ENCODE peak calls at places on chromosomes 1 and 21, in eight cellular contexts. One of them, this sample, is unnamed.

GRCh38 chr1:228268891-228269285 is 61.0 kb downstream of the OBSCN start:
- DNase-seq in thoracic aorta: no peak
- DNase-seq in AG09319: no peak
- DNase-seq in HT1080: no peak
- DNase-seq in activated gamma-delta T cell treated with anti-CD3 and anti-CD28 coated beads, Interleukin-2, amount 50 U/mL, for 16 hours: no peak
- DNase-seq in cardiac muscle cell: no peak
- DNase-seq in stimulated activated CD4-positive, alpha-beta T cell treated with anti-CD3 and anti-CD28 coated beads, TNF-alpha, amount 100 ng/mL, for 1 hour: no peak
- DNase-seq in esophagus squamous epithelium: no peak
- DNase-seq in this sample: peak

GRCh38 chr1:206685749-206686485 is 1.2 kb downstream of the MAPKAPK2 start:
- DNase-seq in HT1080: peak
- DNase-seq in esophagus squamous epithelium: no peak
- DNase-seq in thoracic aorta: no peak
- DNase-seq in AG09319: peak
- DNase-seq in stimulated activated CD4-positive, alpha-beta T cell treated with anti-CD3 and anti-CD28 coated beads, TNF-alpha, amount 100 ng/mL, for 1 hour: no peak
- DNase-seq in activated gamma-delta T cell treated with anti-CD3 and anti-CD28 coated beads, Interleukin-2, amount 50 U/mL, for 16 hours: no peak
- DNase-seq in cardiac muscle cell: peak
- DNase-seq in this sample: no peak

GRCh38 chr1:57966751-57967406 is 543.0 kb upstream of the DAB1 start:
- DNase-seq in thoracic aorta: no peak
- DNase-seq in cardiac muscle cell: no peak
- DNase-seq in stimulated activated CD4-positive, alpha-beta T cell treated with anti-CD3 and anti-CD28 coated beads, TNF-alpha, amount 100 ng/mL, for 1 hour: no peak
- DNase-seq in AG09319: no peak
- DNase-seq in HT1080: peak
- DNase-seq in esophagus squamous epithelium: no peak
- DNase-seq in activated gamma-delta T cell treated with anti-CD3 and anti-CD28 coated beads, Interleukin-2, amount 50 U/mL, for 16 hours: no peak
- DNase-seq in this sample: peak

GRCh38 chr21:38322551-38322950 is 65.8 kb downstream of the KCNJ15 start:
- DNase-seq in esophagus squamous epithelium: no peak
- DNase-seq in thoracic aorta: no peak
- DNase-seq in cardiac muscle cell: no peak
- DNase-seq in activated gamma-delta T cell treated with anti-CD3 and anti-CD28 coated beads, Interleukin-2, amount 50 U/mL, for 16 hours: no peak
- DNase-seq in AG09319: no peak
- DNase-seq in stimulated activated CD4-positive, alpha-beta T cell treated with anti-CD3 and anti-CD28 coated beads, TNF-alpha, amount 100 ng/mL, for 1 hour: no peak
- DNase-seq in HT1080: no peak
- DNase-seq in this sample: no peak

GRCh38 chr1:46948629-46949282 is 7.5 kb upstream of the CYP4A11 start:
- DNase-seq in HT1080: peak
- DNase-seq in stimulated activated CD4-positive, alpha-beta T cell treated with anti-CD3 and anti-CD28 coated beads, TNF-alpha, amount 100 ng/mL, for 1 hour: no peak
- DNase-seq in AG09319: no peak
- DNase-seq in activated gamma-delta T cell treated with anti-CD3 and anti-CD28 coated beads, Interleukin-2, amount 50 U/mL, for 16 hours: no peak
- DNase-seq in esophagus squamous epithelium: no peak
- DNase-seq in cardiac muscle cell: peak
- DNase-seq in thoracic aorta: no peak
- DNase-seq in this sample: no peak

GRCh38 chr1:27525296-27526271 is 35.6 kb upstream of the WASF2 start:
- DNase-seq in HT1080: peak
- DNase-seq in esophagus squamous epithelium: no peak
- DNase-seq in stimulated activated CD4-positive, alpha-beta T cell treated with anti-CD3 and anti-CD28 coated beads, TNF-alpha, amount 100 ng/mL, for 1 hour: peak
- DNase-seq in AG09319: no peak
- DNase-seq in thoracic aorta: no peak
- DNase-seq in activated gamma-delta T cell treated with anti-CD3 and anti-CD28 coated beads, Interleukin-2, amount 50 U/mL, for 16 hours: no peak
- DNase-seq in cardiac muscle cell: peak
- DNase-seq in this sample: peak

GRCh38 chr1:185155600-185156320 is 993 bp downstream of the TRMT1L start:
- DNase-seq in cardiac muscle cell: peak
- DNase-seq in activated gamma-delta T cell treated with anti-CD3 and anti-CD28 coated beads, Interleukin-2, amount 50 U/mL, for 16 hours: no peak
- DNase-seq in HT1080: peak
- DNase-seq in AG09319: no peak
- DNase-seq in stimulated activated CD4-positive, alpha-beta T cell treated with anti-CD3 and anti-CD28 coated beads, TNF-alpha, amount 100 ng/mL, for 1 hour: no peak
- DNase-seq in esophagus squamous epithelium: no peak
- DNase-seq in thoracic aorta: no peak
- DNase-seq in this sample: no peak

GRCh38 chr21:34890724-34891609 is 158.1 kb downstream of the RUNX1 start:
- DNase-seq in cardiac muscle cell: peak
- DNase-seq in thoracic aorta: no peak
- DNase-seq in activated gamma-delta T cell treated with anti-CD3 and anti-CD28 coated beads, Interleukin-2, amount 50 U/mL, for 16 hours: no peak
- DNase-seq in esophagus squamous epithelium: no peak
- DNase-seq in HT1080: no peak
- DNase-seq in AG09319: no peak
- DNase-seq in stimulated activated CD4-positive, alpha-beta T cell treated with anti-CD3 and anti-CD28 coated beads, TNF-alpha, amount 100 ng/mL, for 1 hour: no peak
- DNase-seq in this sample: no peak

GRCh38 chr1:108817016-108817415 is 39.9 kb downstream of the AKNAD1 start:
- DNase-seq in stimulated activated CD4-positive, alpha-beta T cell treated with anti-CD3 and anti-CD28 coated beads, TNF-alpha, amount 100 ng/mL, for 1 hour: no peak
- DNase-seq in HT1080: peak
- DNase-seq in esophagus squamous epithelium: no peak
- DNase-seq in AG09319: no peak
- DNase-seq in cardiac muscle cell: peak
- DNase-seq in thoracic aorta: no peak
- DNase-seq in activated gamma-delta T cell treated with anti-CD3 and anti-CD28 coated beads, Interleukin-2, amount 50 U/mL, for 16 hours: no peak
- DNase-seq in this sample: no peak

GRCh38 chr1:199522936-199523335 is 504.6 kb upstream of the NR5A2 start:
- DNase-seq in thoracic aorta: no peak
- DNase-seq in esophagus squamous epithelium: no peak
- DNase-seq in AG09319: no peak
- DNase-seq in cardiac muscle cell: no peak
- DNase-seq in activated gamma-delta T cell treated with anti-CD3 and anti-CD28 coated beads, Interleukin-2, amount 50 U/mL, for 16 hours: no peak
- DNase-seq in stimulated activated CD4-positive, alpha-beta T cell treated with anti-CD3 and anti-CD28 coated beads, TNF-alpha, amount 100 ng/mL, for 1 hour: no peak
- DNase-seq in HT1080: no peak
- DNase-seq in this sample: no peak

GRCh38 chr1:18575620-18576019 is 55.0 kb upstream of the PAX7 start:
- DNase-seq in activated gamma-delta T cell treated with anti-CD3 and anti-CD28 coated beads, Interleukin-2, amount 50 U/mL, for 16 hours: peak
- DNase-seq in HT1080: no peak
- DNase-seq in thoracic aorta: no peak
- DNase-seq in AG09319: no peak
- DNase-seq in stimulated activated CD4-positive, alpha-beta T cell treated with anti-CD3 and anti-CD28 coated beads, TNF-alpha, amount 100 ng/mL, for 1 hour: peak
- DNase-seq in cardiac muscle cell: peak
- DNase-seq in esophagus squamous epithelium: no peak
- DNase-seq in this sample: peak

GRCh38 chr1:225482489-225482950 is 54.7 kb upstream of the LBR start:
- DNase-seq in activated gamma-delta T cell treated with anti-CD3 and anti-CD28 coated beads, Interleukin-2, amount 50 U/mL, for 16 hours: no peak
- DNase-seq in stimulated activated CD4-positive, alpha-beta T cell treated with anti-CD3 and anti-CD28 coated beads, TNF-alpha, amount 100 ng/mL, for 1 hour: no peak
- DNase-seq in cardiac muscle cell: peak
- DNase-seq in AG09319: no peak
- DNase-seq in esophagus squamous epithelium: no peak
- DNase-seq in thoracic aorta: no peak
- DNase-seq in HT1080: no peak
- DNase-seq in this sample: no peak

GRCh38 chr21:41411449-41412089 is 14.5 kb upstream of the MX1 start:
- DNase-seq in stimulated activated CD4-positive, alpha-beta T cell treated with anti-CD3 and anti-CD28 coated beads, TNF-alpha, amount 100 ng/mL, for 1 hour: no peak
- DNase-seq in cardiac muscle cell: peak
- DNase-seq in thoracic aorta: no peak
- DNase-seq in AG09319: no peak
- DNase-seq in activated gamma-delta T cell treated with anti-CD3 and anti-CD28 coated beads, Interleukin-2, amount 50 U/mL, for 16 hours: no peak
- DNase-seq in esophagus squamous epithelium: no peak
- DNase-seq in HT1080: peak
- DNase-seq in this sample: peak

GRCh38 chr1:27346991-27347627 is 5.3 kb downstream of the SYTL1 start:
- DNase-seq in cardiac muscle cell: no peak
- DNase-seq in esophagus squamous epithelium: no peak
- DNase-seq in AG09319: no peak
- DNase-seq in thoracic aorta: no peak
- DNase-seq in activated gamma-delta T cell treated with anti-CD3 and anti-CD28 coated beads, Interleukin-2, amount 50 U/mL, for 16 hours: no peak
- DNase-seq in stimulated activated CD4-positive, alpha-beta T cell treated with anti-CD3 and anti-CD28 coated beads, TNF-alpha, amount 100 ng/mL, for 1 hour: no peak
- DNase-seq in HT1080: peak
- DNase-seq in this sample: no peak

GRCh38 chr1:44705938-44706337 is 25.0 kb downstream of the RNU5D-1 start:
- DNase-seq in esophagus squamous epithelium: no peak
- DNase-seq in AG09319: no peak
- DNase-seq in activated gamma-delta T cell treated with anti-CD3 and anti-CD28 coated beads, Interleukin-2, amount 50 U/mL, for 16 hours: no peak
- DNase-seq in HT1080: no peak
- DNase-seq in cardiac muscle cell: no peak
- DNase-seq in thoracic aorta: no peak
- DNase-seq in stimulated activated CD4-positive, alpha-beta T cell treated with anti-CD3 and anti-CD28 coated beads, TNF-alpha, amount 100 ng/mL, for 1 hour: no peak
- DNase-seq in this sample: no peak

GRCh38 chr1:227362039-227362438 is 43.7 kb upstream of the CDC42BPA start:
- DNase-seq in thoracic aorta: no peak
- DNase-seq in HT1080: no peak
- DNase-seq in stimulated activated CD4-positive, alpha-beta T cell treated with anti-CD3 and anti-CD28 coated beads, TNF-alpha, amount 100 ng/mL, for 1 hour: no peak
- DNase-seq in esophagus squamous epithelium: no peak
- DNase-seq in AG09319: no peak
- DNase-seq in activated gamma-delta T cell treated with anti-CD3 and anti-CD28 coated beads, Interleukin-2, amount 50 U/mL, for 16 hours: no peak
- DNase-seq in cardiac muscle cell: peak
- DNase-seq in this sample: no peak

GRCh38 chr1:173140733-173141132 is 66.4 kb downstream of the TNFSF4 start:
- DNase-seq in HT1080: no peak
- DNase-seq in cardiac muscle cell: no peak
- DNase-seq in thoracic aorta: no peak
- DNase-seq in activated gamma-delta T cell treated with anti-CD3 and anti-CD28 coated beads, Interleukin-2, amount 50 U/mL, for 16 hours: no peak
- DNase-seq in esophagus squamous epithelium: no peak
- DNase-seq in stimulated activated CD4-positive, alpha-beta T cell treated with anti-CD3 and anti-CD28 coated beads, TNF-alpha, amount 100 ng/mL, for 1 hour: no peak
- DNase-seq in AG09319: no peak
- DNase-seq in this sample: no peak

GRCh38 chr1:58568271-58568860 is 8.7 kb downstream of the TACSTD2 start:
- DNase-seq in thoracic aorta: no peak
- DNase-seq in stimulated activated CD4-positive, alpha-beta T cell treated with anti-CD3 and anti-CD28 coated beads, TNF-alpha, amount 100 ng/mL, for 1 hour: no peak
- DNase-seq in HT1080: no peak
- DNase-seq in activated gamma-delta T cell treated with anti-CD3 and anti-CD28 coated beads, Interleukin-2, amount 50 U/mL, for 16 hours: no peak
- DNase-seq in esophagus squamous epithelium: no peak
- DNase-seq in AG09319: no peak
- DNase-seq in cardiac muscle cell: no peak
- DNase-seq in this sample: no peak

GRCh38 chr1:203206116-203206687 is 19.7 kb upstream of the CHI3L1 start:
- DNase-seq in HT1080: peak
- DNase-seq in stimulated activated CD4-positive, alpha-beta T cell treated with anti-CD3 and anti-CD28 coated beads, TNF-alpha, amount 100 ng/mL, for 1 hour: no peak
- DNase-seq in activated gamma-delta T cell treated with anti-CD3 and anti-CD28 coated beads, Interleukin-2, amount 50 U/mL, for 16 hours: no peak
- DNase-seq in thoracic aorta: no peak
- DNase-seq in esophagus squamous epithelium: no peak
- DNase-seq in AG09319: no peak
- DNase-seq in cardiac muscle cell: no peak
- DNase-seq in this sample: no peak